ENCODE peak calls at places on chromosomes 16 and 17, in four cellular contexts. One of them, this sample, is unnamed.

GRCh38 chr16:75262800-75263127 is 11.3 kb upstream of the BCAR1 start:
- DNase-seq in A549: no peak
- DNase-seq in neural progenitor cell: no peak
- DNase-seq in Peyer's patch: no peak
- DNase-seq in this sample: no peak

GRCh38 chr16:88799569-88800276 is 3.9 kb upstream of the CDT1 start:
- DNase-seq in A549: no peak
- DNase-seq in neural progenitor cell: no peak
- DNase-seq in Peyer's patch: no peak
- DNase-seq in this sample: no peak

GRCh38 chr16:31118223-31119155 is 1.0 kb downstream of the KAT8 start:
- DNase-seq in A549: no peak
- DNase-seq in neural progenitor cell: no peak
- DNase-seq in Peyer's patch: no peak
- DNase-seq in this sample: no peak

GRCh38 chr17:59436900-59437299 is 105.4 kb downstream of the YPEL2 start:
- DNase-seq in A549: no peak
- DNase-seq in neural progenitor cell: no peak
- DNase-seq in Peyer's patch: no peak
- DNase-seq in this sample: no peak

GRCh38 chr17:39737761-39738567 is at the start of gene GRB7:
- DNase-seq in A549: peak; percentile 70
- DNase-seq in neural progenitor cell: peak; percentile 52
- DNase-seq in Peyer's patch: no peak
- DNase-seq in this sample: peak; percentile 84

GRCh38 chr17:1110844-1111598 is 68.8 kb downstream of the ABR start:
- DNase-seq in A549: peak; percentile 90
- DNase-seq in neural progenitor cell: no peak
- DNase-seq in Peyer's patch: no peak
- DNase-seq in this sample: peak; percentile 87

GRCh38 chr17:64732336-64733006 is 70.4 kb upstream of the SMURF2 start:
- DNase-seq in A549: peak; percentile 67
- DNase-seq in neural progenitor cell: no peak
- DNase-seq in Peyer's patch: no peak
- DNase-seq in this sample: no peak

GRCh38 chr16:57374067-57374534 is 1.8 kb downstream of the CX3CL1 start:
- DNase-seq in A549: no peak
- DNase-seq in neural progenitor cell: no peak
- DNase-seq in Peyer's patch: no peak
- DNase-seq in this sample: no peak

GRCh38 chr16:89103781-89104180 is 10.1 kb downstream of the ACSF3 start:
- DNase-seq in A549: no peak
- DNase-seq in neural progenitor cell: no peak
- DNase-seq in Peyer's patch: no peak
- DNase-seq in this sample: peak; percentile 34

GRCh38 chr17:48068491-48068961 is 20.4 kb downstream of the NFE2L1 start:
- DNase-seq in A549: peak; percentile 65
- DNase-seq in neural progenitor cell: no peak
- DNase-seq in Peyer's patch: no peak
- DNase-seq in this sample: no peak

GRCh38 chr17:6165806-6166205 is 95.6 kb downstream of the WSCD1 start:
- DNase-seq in A549: no peak
- DNase-seq in neural progenitor cell: no peak
- DNase-seq in Peyer's patch: no peak
- DNase-seq in this sample: no peak

GRCh38 chr17:40648326-40648968 is 829 bp upstream of the SMARCE1 start:
- DNase-seq in A549: no peak
- DNase-seq in neural progenitor cell: peak; percentile 83
- DNase-seq in Peyer's patch: no peak
- DNase-seq in this sample: no peak

GRCh38 chr17:2450016-2450650 is 49.3 kb upstream of the MNT start:
- DNase-seq in A549: no peak
- DNase-seq in neural progenitor cell: no peak
- DNase-seq in Peyer's patch: no peak
- DNase-seq in this sample: no peak

GRCh38 chr16:19098173-19098572 is 15.6 kb upstream of the ITPRIPL2 start:
- DNase-seq in A549: no peak
- DNase-seq in neural progenitor cell: no peak
- DNase-seq in Peyer's patch: no peak
- DNase-seq in this sample: no peak

GRCh38 chr17:76527430-76528111 is 9.9 kb downstream of the CYGB start:
- DNase-seq in A549: no peak
- DNase-seq in neural progenitor cell: peak; percentile 62
- DNase-seq in Peyer's patch: peak; percentile 91
- DNase-seq in this sample: peak; percentile 68

GRCh38 chr16:6682142-6682811 is 650.4 kb upstream of the RBFOX1 start:
- DNase-seq in A549: peak; percentile 14
- DNase-seq in neural progenitor cell: peak; percentile 82
- DNase-seq in Peyer's patch: no peak
- DNase-seq in this sample: peak; percentile 51

GRCh38 chr17:64240741-64241347 is 22.2 kb downstream of the TEX2 start:
- DNase-seq in A549: no peak
- DNase-seq in neural progenitor cell: peak; percentile 17
- DNase-seq in Peyer's patch: no peak
- DNase-seq in this sample: no peak

GRCh38 chr17:7357381-7357780 is 2.4 kb downstream of the TMEM95 start:
- DNase-seq in A549: no peak
- DNase-seq in neural progenitor cell: no peak
- DNase-seq in Peyer's patch: no peak
- DNase-seq in this sample: no peak

GRCh38 chr17:74566132-74566753 is 1.1 kb downstream of the CD300H start:
- DNase-seq in A549: peak; percentile 66
- DNase-seq in neural progenitor cell: peak; percentile 72
- DNase-seq in Peyer's patch: peak; percentile 22
- DNase-seq in this sample: no peak

GRCh38 chr17:30513346-30513745 is 36.1 kb downstream of the GOSR1 start:
- DNase-seq in A549: no peak
- DNase-seq in neural progenitor cell: no peak
- DNase-seq in Peyer's patch: no peak
- DNase-seq in this sample: no peak

GRCh38 chr17:82648761-82649474 is 674 bp upstream of the WDR45B start:
- DNase-seq in A549: peak; percentile 38
- DNase-seq in neural progenitor cell: peak; percentile 77
- DNase-seq in Peyer's patch: no peak
- DNase-seq in this sample: peak; percentile 78

GRCh38 chr16:58563235-58563634 is 47.9 kb downstream of the SETD6 start:
- DNase-seq in A549: no peak
- DNase-seq in neural progenitor cell: no peak
- DNase-seq in Peyer's patch: no peak
- DNase-seq in this sample: no peak

GRCh38 chr17:57784226-57784895 is 39.3 kb upstream of the CCDC182 start:
- DNase-seq in A549: no peak
- DNase-seq in neural progenitor cell: no peak
- DNase-seq in Peyer's patch: no peak
- DNase-seq in this sample: no peak

GRCh38 chr16:78094166-78094565 is 5.3 kb upstream of the WWOX start:
- DNase-seq in A549: peak; percentile 6
- DNase-seq in neural progenitor cell: no peak
- DNase-seq in Peyer's patch: no peak
- DNase-seq in this sample: no peak

GRCh38 chr16:58225965-58226602 is 28.2 kb upstream of the CSNK2A2 start:
- DNase-seq in A549: no peak
- DNase-seq in neural progenitor cell: no peak
- DNase-seq in Peyer's patch: no peak
- DNase-seq in this sample: no peak

GRCh38 chr16:54282202-54282922 is 4.2 kb downstream of the IRX3 start:
- DNase-seq in A549: peak; percentile 45
- DNase-seq in neural progenitor cell: peak; percentile 86
- DNase-seq in Peyer's patch: no peak
- DNase-seq in this sample: peak; percentile 78

GRCh38 chr17:22704674-22705073 is 1012.4 kb downstream of the KCNJ18 start:
- DNase-seq in A549: peak; percentile 40
- DNase-seq in neural progenitor cell: no peak
- DNase-seq in Peyer's patch: no peak
- DNase-seq in this sample: no peak

GRCh38 chr16:5580320-5580719 is 482.7 kb upstream of the EEF2KMT start:
- DNase-seq in A549: no peak
- DNase-seq in neural progenitor cell: no peak
- DNase-seq in Peyer's patch: no peak
- DNase-seq in this sample: no peak

GRCh38 chr17:8857919-8858318 is 9.6 kb downstream of the PIK3R6 start:
- DNase-seq in A549: no peak
- DNase-seq in neural progenitor cell: no peak
- DNase-seq in Peyer's patch: peak; percentile 72
- DNase-seq in this sample: no peak

GRCh38 chr16:566475-567361 is at the start of gene NHLRC4:
- DNase-seq in A549: no peak
- DNase-seq in neural progenitor cell: peak; percentile 48
- DNase-seq in Peyer's patch: peak; percentile 85
- DNase-seq in this sample: peak; percentile 69

DNA sequence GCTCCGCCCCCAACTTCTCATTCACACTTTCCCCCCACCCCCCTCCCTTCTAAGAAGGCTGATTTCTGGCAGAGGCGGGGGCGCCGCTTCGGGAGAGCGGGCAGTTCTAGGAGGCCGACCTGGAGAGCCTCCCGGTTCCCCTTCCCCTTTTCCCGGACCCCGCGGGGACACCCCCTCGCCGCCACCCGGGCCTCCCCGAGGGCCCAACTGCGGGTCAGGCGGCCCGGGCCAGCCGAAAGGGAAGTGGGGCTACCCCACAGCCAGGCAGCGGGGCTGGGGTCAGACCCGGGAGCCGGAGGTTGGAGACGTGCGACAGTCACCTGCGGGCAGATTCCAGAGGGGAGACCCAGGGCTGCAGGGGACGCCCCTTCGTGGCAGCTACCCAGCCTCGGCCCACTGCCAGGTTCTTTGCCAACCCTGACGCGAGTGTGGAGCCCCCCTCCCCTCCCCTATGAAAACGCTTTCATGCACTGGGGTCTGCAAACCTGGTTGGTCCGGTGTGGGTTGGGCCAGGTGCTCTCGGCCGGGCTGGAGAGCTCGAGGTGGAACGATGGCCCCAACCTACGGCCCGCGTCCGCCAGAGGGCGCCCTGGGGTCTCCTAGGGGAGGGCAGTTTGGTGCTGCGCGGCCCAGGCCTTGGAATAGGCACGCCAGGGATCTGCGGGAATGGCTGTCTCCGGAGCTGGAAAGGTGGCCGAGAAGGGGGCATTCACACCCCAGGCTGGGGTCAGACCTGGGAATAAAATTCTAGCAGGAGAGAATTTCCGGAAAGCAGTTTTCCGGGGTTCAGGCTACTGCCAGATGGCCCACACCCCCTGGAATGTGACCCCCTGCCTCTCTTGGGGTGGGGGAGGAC is 722 bp upstream of the SOCS3 start:
- DNase-seq in A549: peak; percentile 92
- DNase-seq in neural progenitor cell: peak; percentile 96
- DNase-seq in Peyer's patch: peak; percentile 93
- DNase-seq in this sample: peak; percentile 97
- H3K4me3 ChIP-seq in A549: peak overlapping the region; percentile 86
- H3K4me3 ChIP-seq in neural progenitor cell: peak overlapping the region; percentile 92
- H3K4me3 ChIP-seq in Peyer's patch: peak overlapping the region; percentile 79
- H3K4me3 ChIP-seq in this sample: peak overlapping the region; percentile 94

GRCh38 chr16:84755004-84755672 is 55.3 kb downstream of the USP10 start:
- DNase-seq in A549: no peak
- DNase-seq in neural progenitor cell: no peak
- DNase-seq in Peyer's patch: no peak
- DNase-seq in this sample: no peak
- H3K4me1 ChIP-seq in A549: peaks cover 25% of the 10 kb centered on the region
- H3K4me1 ChIP-seq in neural progenitor cell: no peaks in the 10 kb centered on the region
- H3K4me1 ChIP-seq in Peyer's patch: peaks cover 5% of the 10 kb centered on the region
- H3K4me1 ChIP-seq in this sample: peaks cover 48% of the 10 kb centered on the region

DNA sequence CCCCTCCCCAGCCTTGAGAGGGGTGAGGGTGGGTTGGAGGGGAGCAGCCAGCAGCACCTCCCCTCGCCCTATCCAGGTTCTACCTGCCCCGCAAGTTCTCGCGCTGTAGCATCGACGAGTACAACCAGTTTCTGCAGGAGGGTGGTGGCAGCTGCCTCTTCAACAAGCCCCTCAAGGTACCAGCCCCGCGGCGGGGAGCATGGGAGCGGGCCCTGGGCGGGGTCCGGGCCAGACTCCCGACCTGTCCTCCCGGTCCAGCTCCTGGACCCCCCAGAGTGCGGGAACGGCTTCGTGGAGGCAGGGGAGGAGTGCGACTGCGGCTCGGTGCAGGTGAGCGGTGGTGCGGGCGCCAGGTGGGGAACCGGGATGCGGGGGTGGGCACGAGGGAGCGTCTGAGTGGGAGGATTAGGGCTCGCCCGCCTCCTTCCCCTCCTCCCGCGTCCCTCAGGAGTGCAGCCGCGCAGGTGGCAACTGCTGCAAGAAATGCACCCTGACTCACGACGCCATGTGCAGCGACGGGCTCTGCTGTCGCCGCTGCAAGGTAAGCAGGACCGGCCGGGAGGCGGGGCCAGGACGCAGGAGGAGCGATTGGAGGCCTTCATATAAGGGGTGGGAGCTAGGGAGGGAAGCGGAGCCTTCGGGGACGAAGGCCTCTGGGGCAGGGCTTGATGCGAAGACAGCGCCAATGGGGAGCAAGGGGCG is 16.5 kb downstream of the ADAM11 start:
- DNase-seq in A549: peak; percentile 99
- DNase-seq in neural progenitor cell: peak; percentile 100
- DNase-seq in Peyer's patch: peak; percentile 98
- DNase-seq in this sample: peak; percentile 98
- H3K27ac ChIP-seq in A549: peak overlapping the region; percentile 13
- H3K27ac ChIP-seq in neural progenitor cell: no peak overlapping the region
- H3K27ac ChIP-seq in Peyer's patch: no peak overlapping the region
- H3K27ac ChIP-seq in this sample: no peak overlapping the region

GRCh38 chr17:41664587-41665565 is 23.8 kb upstream of the EIF1 start:
- DNase-seq in A549: no peak
- DNase-seq in neural progenitor cell: no peak
- DNase-seq in Peyer's patch: no peak
- DNase-seq in this sample: no peak
- H3K4me3 ChIP-seq in A549: no peak overlapping the region
- H3K4me3 ChIP-seq in neural progenitor cell: no peak overlapping the region
- H3K4me3 ChIP-seq in Peyer's patch: peak overlapping the region; percentile 58
- H3K4me3 ChIP-seq in this sample: peak overlapping the region; percentile 52

GRCh38 chr16:12130691-12131302 is 154.3 kb downstream of the SNX29 start:
- DNase-seq in A549: no peak
- DNase-seq in neural progenitor cell: no peak
- DNase-seq in Peyer's patch: no peak
- DNase-seq in this sample: no peak
- H3K4me1 ChIP-seq in A549: no peaks in the 10 kb centered on the region
- H3K4me1 ChIP-seq in neural progenitor cell: peaks cover 9% of the 10 kb centered on the region
- H3K4me1 ChIP-seq in Peyer's patch: no peaks in the 10 kb centered on the region
- H3K4me1 ChIP-seq in this sample: no peaks in the 10 kb centered on the region

GRCh38 chr16:65116818-65117430 is 4.9 kb downstream of the CDH11 start:
- DNase-seq in A549: no peak
- DNase-seq in neural progenitor cell: peak; percentile 33
- DNase-seq in Peyer's patch: no peak
- DNase-seq in this sample: no peak

GRCh38 chr16:65116216-65116615 is 5.6 kb downstream of the CDH11 start:
- DNase-seq in A549: no peak
- DNase-seq in neural progenitor cell: no peak
- DNase-seq in Peyer's patch: no peak
- DNase-seq in this sample: no peak

GRCh38 chr16:65119905-65120341 is 1.9 kb downstream of the CDH11 start:
- DNase-seq in A549: no peak
- DNase-seq in neural progenitor cell: peak; percentile 62
- DNase-seq in Peyer's patch: no peak
- DNase-seq in this sample: no peak

GRCh38 chr16:65118866-65119265 is 3.0 kb downstream of the CDH11 start:
- DNase-seq in A549: no peak
- DNase-seq in neural progenitor cell: no peak
- DNase-seq in Peyer's patch: no peak
- DNase-seq in this sample: no peak

GRCh38 chr16:65117701-65118448 is 4.0 kb downstream of the CDH11 start:
- DNase-seq in A549: peak; percentile 70
- DNase-seq in neural progenitor cell: peak; percentile 86
- DNase-seq in Peyer's patch: no peak
- DNase-seq in this sample: no peak
- H3K27ac ChIP-seq in A549: no peak overlapping the region
- H3K27ac ChIP-seq in neural progenitor cell: no peak overlapping the region
- H3K27ac ChIP-seq in Peyer's patch: no peak overlapping the region
- H3K27ac ChIP-seq in this sample: no peak overlapping the region